ENCODE peak calls at places on chromosome 21, in five cellular contexts. One of them, this sample, is unnamed.

GRCh38 chr21:46256501-46256994 is 28.0 kb upstream of the LSS start:
- DNase-seq in AG08396: no peak
- DNase-seq in lower leg skin: no peak
- DNase-seq in uterus: no peak
- DNase-seq in colonic mucosa: no peak
- DNase-seq in this sample: no peak

GRCh38 chr21:39082656-39083376 is 100.4 kb downstream of the PSMG1 start:
- DNase-seq in AG08396: no peak
- DNase-seq in lower leg skin: no peak
- DNase-seq in uterus: no peak
- DNase-seq in colonic mucosa: peak
- DNase-seq in this sample: no peak

GRCh38 chr21:34690041-34690792 is 21.4 kb downstream of the CLIC6 start:
- DNase-seq in AG08396: no peak
- DNase-seq in lower leg skin: no peak
- DNase-seq in uterus: no peak
- DNase-seq in colonic mucosa: peak
- DNase-seq in this sample: no peak

GRCh38 chr21:8989261-8989882 is 1532.0 kb upstream of the TPTE start:
- DNase-seq in AG08396: no peak
- DNase-seq in lower leg skin: no peak
- DNase-seq in uterus: no peak
- DNase-seq in colonic mucosa: no peak
- DNase-seq in this sample: no peak

GRCh38 chr21:21715286-21715969 is 717.2 kb downstream of the NCAM2 start:
- DNase-seq in AG08396: peak
- DNase-seq in lower leg skin: no peak
- DNase-seq in uterus: no peak
- DNase-seq in colonic mucosa: no peak
- DNase-seq in this sample: peak

GRCh38 chr21:44304846-44305245 is 5.0 kb downstream of the PFKL start:
- DNase-seq in AG08396: peak
- DNase-seq in lower leg skin: no peak
- DNase-seq in uterus: peak
- DNase-seq in colonic mucosa: peak
- DNase-seq in this sample: no peak

GRCh38 chr21:45496968-45497845 is 45.0 kb downstream of the SLC19A1 start:
- DNase-seq in AG08396: no peak
- DNase-seq in lower leg skin: no peak
- DNase-seq in uterus: peak
- DNase-seq in colonic mucosa: no peak
- DNase-seq in this sample: no peak

GRCh38 chr21:26409735-26410134 is 163.4 kb downstream of the CYYR1 start:
- DNase-seq in AG08396: no peak
- DNase-seq in lower leg skin: no peak
- DNase-seq in uterus: no peak
- DNase-seq in colonic mucosa: no peak
- DNase-seq in this sample: no peak

GRCh38 chr21:42466700-42467612 is 29.1 kb downstream of the RSPH1 start:
- DNase-seq in AG08396: peak
- DNase-seq in lower leg skin: no peak
- DNase-seq in uterus: no peak
- DNase-seq in colonic mucosa: peak
- DNase-seq in this sample: no peak